ENCODE peak calls at places on chromosomes 12 and 14, in five cellular contexts. B, Y, O, X and U are unnamed samples.

GRCh38 chr12:1768585-1768984 is 51.8 kb upstream of the LRTM2 start:
- DNase-seq in O (no peak), B (no peak), Y (no peak), X (no peak), U (no peak)

GRCh38 chr14:48857366-48857765 is 728.8 kb downstream of the RPS29 start:
- DNase-seq in Y (no peak), X (no peak), B (no peak), O (no peak), U (no peak)

GRCh38 chr12:95623554-95624170 is 72.4 kb upstream of the USP44 start:
- DNase-seq in O (peak; percentile 87), B (peak; percentile 78), Y (peak; percentile 96), X (peak; percentile 95), U (peak; percentile 80)

GRCh38 chr14:28754209-28754985 is 12.2 kb upstream of the FOXG1 start:
- DNase-seq in Y (peak; percentile 35), O (no peak), B (peak; percentile 52), X (peak; percentile 20), U (no peak)

GRCh38 chr12:44253338-44253856 is 417.5 kb downstream of the TMEM117 start:
- DNase-seq in O (no peak), Y (no peak), B (no peak), X (no peak), U (no peak)

GRCh38 chr14:99055816-99056215 is 216.2 kb downstream of the BCL11B start:
- DNase-seq in X (no peak), O (no peak), B (no peak), Y (no peak), U (no peak)

GRCh38 chr14:28987516-28987915 is 220.9 kb downstream of the FOXG1 start:
- DNase-seq in B (no peak), Y (no peak), O (no peak), X (no peak), U (no peak)

GRCh38 chr14:74572829-74573360 is 39.1 kb downstream of the LTBP2 start:
- DNase-seq in B (peak; percentile 69), X (peak; percentile 73), O (no peak), Y (no peak), U (no peak)

GRCh38 chr12:65525501-65526141 is 247.1 kb downstream of the MSRB3 start:
- DNase-seq in X (peak; percentile 82), Y (no peak), B (peak; percentile 74), O (no peak), U (no peak)

GRCh38 chr12:67430708-67431335 is 161.7 kb downstream of the CAND1 start:
- DNase-seq in X (no peak), B (no peak), Y (no peak), O (no peak), U (no peak)

GRCh38 chr12:38149395-38150073 is 167.0 kb upstream of the ALG10B start:
- DNase-seq in X (peak; percentile 97), Y (no peak), O (no peak), B (no peak), U (no peak)

GRCh38 chr12:113840401-113841042 is 125.6 kb downstream of the RBM19 start:
- DNase-seq in X (no peak), Y (no peak), O (no peak), B (no peak), U (no peak)

GRCh38 chr14:94907626-94908261 is 137.8 kb upstream of the GSC start:
- DNase-seq in B (no peak), X (no peak), Y (no peak), O (no peak), U (no peak)

GRCh38 chr14:96264850-96265249 is 8.8 kb downstream of the BDKRB1 start:
- DNase-seq in X (no peak), Y (peak; percentile 47), B (peak; percentile 47), O (no peak), U (no peak)

GRCh38 chr12:93266-94005 is 26.9 kb downstream of the IQSEC3 start:
- DNase-seq in O (no peak), Y (no peak), B (no peak), X (no peak), U (no peak)

GRCh38 chr12:81468206-81468605 is 290.9 kb downstream of the PPFIA2 start:
- DNase-seq in Y (no peak), O (no peak), B (no peak), X (no peak), U (no peak)

GRCh38 chr12:117832459-117833457 is 136.0 kb downstream of the KSR2 start:
- DNase-seq in O (no peak), X (no peak), B (peak; percentile 22), Y (no peak), U (no peak)

GRCh38 chr12:89706551-89707348 is 1.9 kb downstream of the ATP2B1 start:
- DNase-seq in X (no peak), B (peak; percentile 40), O (no peak), Y (no peak), U (peak; percentile 17)

GRCh38 chr14:53226553-53226952 is 73.4 kb upstream of the DDHD1 start:
- DNase-seq in O (no peak), X (no peak), Y (no peak), B (no peak), U (no peak)

GRCh38 chr12:127355061-127355820 is 911.7 kb upstream of the TMEM132C start:
- DNase-seq in O (no peak), X (no peak), B (no peak), Y (peak; percentile 61), U (no peak)

GRCh38 chr12:75390156-75390898 is 562 bp upstream of the GLIPR1L2 start:
- DNase-seq in B (no peak), Y (no peak), O (no peak), X (no peak), U (no peak)

GRCh38 chr14:91744068-91744480 is 12.2 kb upstream of the CATSPERB start:
- DNase-seq in Y (no peak), O (no peak), X (no peak), B (no peak), U (no peak)

GRCh38 chr14:102187044-102187443 is 47.3 kb downstream of the WDR20 start:
- DNase-seq in B (peak; percentile 87), X (peak; percentile 16), O (no peak), Y (no peak), U (no peak)

GRCh38 chr12:120651821-120652220 is 11.4 kb downstream of the CABP1 start:
- DNase-seq in Y (no peak), X (no peak), B (peak; percentile 39), O (no peak), U (no peak)

GRCh38 chr14:24612186-24612585 is 2.7 kb upstream of the GZMH start:
- DNase-seq in O (no peak), B (no peak), Y (no peak), X (no peak), U (no peak)

DNA sequence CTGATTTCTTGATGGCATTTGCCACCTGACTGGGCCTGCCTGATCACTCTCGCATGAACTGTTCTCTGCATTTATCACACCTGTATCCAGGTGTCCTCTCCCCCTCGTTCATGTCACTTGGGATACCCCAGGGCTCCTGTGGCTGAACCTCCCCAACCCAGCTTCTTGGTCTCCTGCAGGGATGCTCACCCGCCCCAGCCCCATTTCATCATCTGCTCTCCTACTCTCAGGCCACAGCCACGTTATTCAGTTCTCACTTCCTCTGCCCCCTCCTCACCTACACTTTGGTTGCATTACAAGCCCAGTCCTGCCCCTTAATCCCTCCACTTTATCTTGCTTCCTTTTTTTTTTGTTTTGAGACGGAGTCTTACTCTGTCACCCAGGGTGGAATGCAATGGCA is 35.5 kb downstream of the TMBIM6 start:
- DNase-seq in O (no peak), B (no peak), X (no peak), Y (no peak), U (no peak)
- H2BK12ac ChIP-seq in O (no peak overlapping the region), B (no peak overlapping the region), X (no peak overlapping the region), Y (no peak overlapping the region), U (peak overlapping the region; percentile 36)

GRCh38 chr12:104455594-104456416 is 943 bp upstream of the CHST11 start:
- DNase-seq in B (no peak), X (no peak), Y (no peak), O (no peak), U (no peak)
- H3K18ac ChIP-seq in B (no peak overlapping the region), X (no peak overlapping the region), Y (no peak overlapping the region), O (no peak overlapping the region), U (peak overlapping the region; percentile 37)

DNA sequence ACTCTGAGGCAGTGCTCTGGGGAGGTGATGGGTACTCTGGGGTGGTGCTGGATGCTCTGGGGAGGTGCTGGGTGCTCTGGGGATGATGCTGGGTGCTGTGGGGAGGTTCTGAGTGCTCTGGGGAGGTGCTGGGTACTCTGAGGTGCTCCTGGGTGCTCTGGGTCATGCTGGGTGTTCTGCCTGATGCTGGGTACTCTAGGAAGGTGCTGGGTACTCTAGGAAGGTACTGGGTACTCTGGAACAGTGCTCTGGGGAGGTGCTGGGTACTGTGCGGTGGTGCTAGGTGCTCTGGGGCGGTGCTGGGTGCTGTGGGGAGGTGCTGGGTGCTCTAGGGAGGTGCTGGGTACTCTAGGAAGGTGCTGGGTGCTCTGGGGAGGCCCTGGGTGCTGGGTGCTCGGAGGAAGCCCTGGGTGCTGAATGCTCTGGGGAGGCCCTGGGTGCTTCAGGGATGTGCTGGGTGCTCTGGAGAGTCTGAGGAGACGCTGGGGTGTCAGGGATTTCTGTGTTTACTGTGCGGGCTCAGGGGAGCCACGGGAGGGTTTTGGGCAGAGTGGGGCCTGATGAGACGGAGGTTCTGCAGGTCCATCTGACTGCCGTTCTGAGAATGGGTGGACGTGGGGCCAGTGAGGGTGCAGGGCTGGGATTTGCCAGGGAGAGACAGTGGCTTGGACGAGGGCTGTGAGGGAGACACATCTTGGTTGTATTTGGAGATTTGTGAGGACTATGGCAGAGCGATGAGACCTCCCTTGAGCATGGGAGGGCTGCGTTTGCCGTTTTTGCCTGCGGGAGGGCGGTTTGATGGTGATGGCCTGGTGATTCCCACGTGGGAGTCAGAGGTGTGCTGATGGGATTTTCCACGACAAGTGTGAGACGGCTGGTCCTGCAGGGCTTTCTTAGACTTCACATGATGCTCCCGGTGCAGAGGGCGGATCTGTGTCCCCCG is 30.0 kb downstream of the MMP17 start:
- DNase-seq in B (no peak), O (no peak), Y (peak; percentile 29), X (no peak), U (no peak)
- H3K9ac ChIP-seq in B (no peak overlapping the region), O (no peak overlapping the region), Y (no peak overlapping the region), X (no peak overlapping the region), U (peak overlapping the region; percentile 24)

DNA sequence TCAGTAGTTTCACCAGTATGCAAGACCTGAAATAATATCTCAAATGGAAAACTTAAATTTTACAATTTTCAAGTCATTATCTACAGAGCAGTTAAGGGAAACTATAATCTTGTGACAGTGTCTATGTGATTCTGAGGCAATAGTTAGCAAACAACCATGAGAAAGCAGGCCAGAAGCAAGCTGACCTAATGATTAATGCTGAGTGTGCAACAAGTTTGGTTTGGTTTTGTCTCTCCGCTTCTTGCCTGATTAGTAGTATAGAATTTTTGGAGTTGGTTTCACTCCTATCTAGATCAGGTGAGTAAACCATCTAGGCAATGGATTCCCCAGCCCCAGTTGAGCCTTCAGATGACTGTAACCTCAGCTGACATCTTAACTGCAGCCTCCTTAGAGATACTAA is 212.9 kb upstream of the NAV3 start:
- DNase-seq in Y (no peak), X (no peak), B (no peak), O (no peak), U (no peak)
- H2BK12ac ChIP-seq in Y (no peak overlapping the region), X (no peak overlapping the region), B (no peak overlapping the region), O (no peak overlapping the region), U (no peak overlapping the region)

DNA sequence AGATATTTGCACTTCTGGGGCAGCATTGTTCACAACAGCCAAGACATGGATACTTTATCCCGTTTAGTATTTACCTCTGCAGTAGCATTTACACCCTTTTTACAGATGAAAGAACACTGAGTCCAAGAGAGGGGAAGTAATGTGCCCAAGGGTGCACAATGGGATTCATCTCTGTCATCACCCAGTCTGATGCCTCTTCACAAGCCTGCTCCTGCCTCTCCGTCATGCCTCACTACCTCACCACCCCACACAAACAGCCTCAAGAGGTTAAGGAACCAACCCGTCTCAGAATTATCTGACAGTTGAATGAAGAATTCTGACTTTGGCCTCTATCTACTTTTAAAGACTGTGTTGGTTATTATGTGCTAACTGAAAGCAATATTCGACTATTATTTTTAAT is 368.4 kb downstream of the ATP23 start:
- DNase-seq in O (no peak), B (peak; percentile 14), Y (no peak), X (no peak), U (no peak)
- H3K18ac ChIP-seq in O (no peak overlapping the region), B (peak overlapping the region; percentile 58), Y (no peak overlapping the region), X (no peak overlapping the region), U (no peak overlapping the region)

GRCh38 chr12:124099661-124100060 is 126.6 kb downstream of the ZNF664 start:
- DNase-seq in X (no peak), B (no peak), Y (no peak), O (no peak), U (no peak)
- H3K9ac ChIP-seq in X (no peak overlapping the region), B (no peak overlapping the region), Y (no peak overlapping the region), O (no peak overlapping the region), U (peak overlapping the region; percentile 18)